ENCODE peak calls at places on chromosomes 3 and 15, in nine cellular contexts. L is thyroid gland, Y is stomach, T is esophagus squamous epithelium, E is A549, B is body of pancreas, J is tibial nerve, M is uterus, F is heart left ventricle. X is an unnamed sample.

GRCh38 chr3:50418845-50419244 is 59.5 kb upstream of the TMEM115 start:
- DNase-seq in L (no peak), Y (no peak), T (no peak), E (no peak), B (no peak), J (no peak), M (no peak), F (no peak), X (no peak)

GRCh38 chr3:144801890-144802289 is 830.3 kb downstream of the DIPK2A start:
- DNase-seq in L (no peak), Y (no peak), T (no peak), E (no peak), B (no peak), J (no peak), M (no peak), F (no peak), X (no peak)

GRCh38 chr3:128496602-128497304 is 3.8 kb upstream of the GATA2 start:
- DNase-seq in L (peak), Y (no peak), T (no peak), E (no peak), B (peak), J (no peak), M (peak), F (no peak), X (peak)

GRCh38 chr3:31974454-31974853 is 6.6 kb downstream of the OSBPL10 start:
- DNase-seq in L (no peak), Y (no peak), T (no peak), E (no peak), B (no peak), J (no peak), M (no peak), F (no peak), X (no peak)

GRCh38 chr15:27587810-27588209 is 511.3 kb downstream of the OCA2 start:
- DNase-seq in L (no peak), Y (no peak), T (no peak), E (no peak), B (peak), J (no peak), M (no peak), F (no peak), X (no peak)

GRCh38 chr15:69810441-69811071 is 287.2 kb downstream of the TLE3 start:
- DNase-seq in L (no peak), Y (no peak), T (no peak), E (no peak), B (no peak), J (no peak), M (no peak), F (peak), X (no peak)

GRCh38 chr3:122680381-122681293 is at the start of gene PARP14:
- DNase-seq in L (peak), Y (peak), T (no peak), E (peak), B (peak), J (peak), M (peak), F (peak), X (peak)

GRCh38 chr15:67110958-67111864 is 45.8 kb downstream of the SMAD3 start:
- DNase-seq in L (no peak), Y (no peak), T (no peak), E (no peak), B (no peak), J (no peak), M (no peak), F (peak), X (no peak)

GRCh38 chr3:173823911-173824460 is 426.4 kb downstream of the NLGN1 start:
- DNase-seq in L (no peak), Y (no peak), T (no peak), E (no peak), B (no peak), J (no peak), M (no peak), F (no peak), X (no peak)

GRCh38 chr3:125023833-125024560 is 31.8 kb downstream of the HEG1 start:
- DNase-seq in L (no peak), Y (no peak), T (no peak), E (no peak), B (no peak), J (no peak), M (no peak), F (no peak), X (no peak)

GRCh38 chr3:179929091-179929529 is 107.6 kb downstream of the PEX5L start:
- DNase-seq in L (peak), Y (peak), T (no peak), E (peak), B (peak), J (peak), M (no peak), F (no peak), X (no peak)

GRCh38 chr3:32132121-32132520 is 25.7 kb downstream of the GPD1L start:
- DNase-seq in L (no peak), Y (no peak), T (no peak), E (no peak), B (no peak), J (no peak), M (no peak), F (no peak), X (no peak)

GRCh38 chr15:77538011-77538410 is 94.7 kb downstream of the LINGO1 start:
- DNase-seq in L (no peak), Y (no peak), T (no peak), E (no peak), B (no peak), J (no peak), M (no peak), F (peak), X (no peak)

GRCh38 chr15:75349851-75350588 is 3.2 kb downstream of the NEIL1 start:
- DNase-seq in L (peak), Y (peak), T (no peak), E (no peak), B (peak), J (no peak), M (no peak), F (no peak), X (no peak)

GRCh38 chr3:114351822-114352145 is 58.0 kb downstream of the TIGIT start:
- DNase-seq in L (no peak), Y (no peak), T (no peak), E (no peak), B (no peak), J (no peak), M (no peak), F (no peak), X (no peak)

GRCh38 chr15:91885714-91886265 is 32.3 kb downstream of the SLCO3A1 start:
- DNase-seq in L (no peak), Y (no peak), T (no peak), E (no peak), B (no peak), J (no peak), M (no peak), F (no peak), X (no peak)

GRCh38 chr3:138461246-138461645 is 26.8 kb downstream of the ESYT3 start:
- DNase-seq in L (peak), Y (no peak), T (no peak), E (no peak), B (no peak), J (no peak), M (no peak), F (no peak), X (no peak)

GRCh38 chr3:134864644-134865043 is 69.6 kb downstream of the EPHB1 start:
- DNase-seq in L (no peak), Y (no peak), T (no peak), E (no peak), B (no peak), J (no peak), M (peak), F (no peak), X (peak)

GRCh38 chr15:85354432-85354831 is 26.0 kb upstream of the AKAP13 start:
- DNase-seq in L (no peak), Y (no peak), T (no peak), E (no peak), B (no peak), J (no peak), M (no peak), F (no peak), X (no peak)

GRCh38 chr15:90690585-90690984 is 26.6 kb upstream of the BLM start:
- DNase-seq in L (no peak), Y (no peak), T (no peak), E (no peak), B (no peak), J (no peak), M (no peak), F (no peak), X (no peak)

GRCh38 chr3:115986555-115987207 is 363.4 kb downstream of the GAP43 start:
- DNase-seq in L (no peak), Y (no peak), T (no peak), E (peak), B (no peak), J (no peak), M (no peak), F (no peak), X (no peak)

GRCh38 chr3:60588806-60589205 is 662.4 kb downstream of the FHIT start:
- DNase-seq in L (no peak), Y (no peak), T (no peak), E (no peak), B (no peak), J (no peak), M (no peak), F (no peak), X (no peak)

GRCh38 chr3:30720586-30721313 is 114.3 kb downstream of the TGFBR2 start:
- DNase-seq in L (no peak), Y (no peak), T (no peak), E (peak), B (no peak), J (no peak), M (no peak), F (no peak), X (no peak)

GRCh38 chr3:192831111-192831644 is 86.5 kb downstream of the MB21D2 start:
- DNase-seq in L (no peak), Y (no peak), T (no peak), E (no peak), B (no peak), J (no peak), M (no peak), F (no peak), X (no peak)

GRCh38 chr3:61141184-61141583 is 110.1 kb downstream of the FHIT start:
- DNase-seq in L (no peak), Y (no peak), T (no peak), E (no peak), B (no peak), J (no peak), M (no peak), F (no peak), X (no peak)

GRCh38 chr15:27092404-27092803 is 121.4 kb downstream of the GABRG3 start:
- DNase-seq in L (no peak), Y (no peak), T (no peak), E (no peak), B (no peak), J (no peak), M (no peak), F (no peak), X (no peak)

GRCh38 chr15:55587321-55588069 is 650 bp downstream of the PYGO1 start:
- DNase-seq in L (peak), Y (no peak), T (no peak), E (peak), B (peak), J (peak), M (peak), F (peak), X (no peak)

DNA sequence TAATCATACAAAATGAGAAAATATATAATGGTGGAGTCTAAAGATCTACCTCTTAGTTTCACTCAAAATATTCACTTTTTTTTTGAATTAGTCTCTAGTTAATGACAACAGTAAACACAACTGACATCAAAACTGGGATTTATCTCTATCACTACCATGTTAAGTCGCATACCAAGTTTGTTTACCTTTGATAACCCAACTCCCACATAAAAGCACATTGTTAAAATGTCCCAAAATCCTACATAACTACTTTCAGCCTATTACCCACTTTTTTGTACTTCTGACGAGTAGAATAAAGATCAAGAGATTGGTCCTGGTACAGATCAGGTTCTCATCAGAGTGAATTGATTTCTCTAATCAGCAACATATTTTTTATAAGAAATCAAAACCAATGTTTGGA is 518.5 kb downstream of the EPHA3 start:
- DNase-seq in L (no peak), Y (no peak), T (no peak), E (no peak), B (no peak), J (no peak), M (no peak), F (no peak), X (no peak)
- H3K27ac ChIP-seq in L (no peak), Y (no peak), T (no peak), E (no peak), B (no peak), J (no peak), M (no peak), F (no peak), X (no peak)

GRCh38 chr3:188396251-188396650 is 242.3 kb downstream of the LPP start:
- DNase-seq in L (no peak), Y (no peak), T (no peak), E (no peak), B (no peak), J (no peak), M (no peak), F (no peak), X (no peak)

GRCh38 chr3:188396900-188397299 is 242.9 kb downstream of the LPP start:
- DNase-seq in L (no peak), Y (no peak), T (no peak), E (no peak), B (peak), J (no peak), M (no peak), F (no peak), X (no peak)

GRCh38 chr3:188397766-188398705 is 244.1 kb downstream of the LPP start:
- DNase-seq in L (no peak), Y (no peak), T (no peak), E (no peak), B (no peak), J (no peak), M (no peak), F (peak), X (no peak)

GRCh38 chr3:188391597-188391996 is 237.6 kb downstream of the LPP start:
- DNase-seq in L (no peak), Y (no peak), T (no peak), E (no peak), B (no peak), J (no peak), M (no peak), F (no peak), X (no peak)

GRCh38 chr3:188394588-188394987 is 240.6 kb downstream of the LPP start:
- DNase-seq in L (no peak), Y (no peak), T (no peak), E (no peak), B (no peak), J (no peak), M (no peak), F (no peak), X (no peak)
- TF ChIP-seq POLR2A in L (no peak), Y (no peak), T (no peak), E (no peak), B (no peak), J (no peak), M (no peak), F (no peak), X (no peak)

GRCh38 chr15:88655780-88656488 is 17.1 kb downstream of the ISG20 start:
- DNase-seq in L (no peak), Y (peak), T (no peak), E (no peak), B (no peak), J (no peak), M (no peak), F (no peak), X (no peak)
- H3K4me3 ChIP-seq in L (no peak), Y (no peak), T (no peak), E (no peak), B (no peak), J (no peak), M (no peak), F (no peak), X (no peak)

GRCh38 chr3:142990706-142991105 is 10.7 kb upstream of the U2SURP start:
- DNase-seq in L (no peak), Y (no peak), T (no peak), E (no peak), B (no peak), J (no peak), M (no peak), F (no peak), X (no peak)

GRCh38 chr3:142984255-142984654 is 17.1 kb upstream of the U2SURP start:
- DNase-seq in L (no peak), Y (no peak), T (no peak), E (no peak), B (no peak), J (no peak), M (no peak), F (no peak), X (no peak)

GRCh38 chr3:142983318-142983717 is 18.1 kb upstream of the U2SURP start:
- DNase-seq in L (no peak), Y (no peak), T (no peak), E (no peak), B (no peak), J (no peak), M (no peak), F (no peak), X (no peak)

GRCh38 chr3:142987707-142988106 is 13.7 kb upstream of the U2SURP start:
- DNase-seq in L (no peak), Y (no peak), T (no peak), E (no peak), B (no peak), J (no peak), M (no peak), F (peak), X (peak)

GRCh38 chr3:142987080-142987700 is 14.2 kb upstream of the U2SURP start:
- DNase-seq in L (no peak), Y (no peak), T (no peak), E (peak), B (no peak), J (no peak), M (no peak), F (no peak), X (no peak)
- H3K27ac ChIP-seq in L (no peak), Y (no peak), T (no peak), E (peak), B (no peak), J (no peak), M (no peak), F (no peak), X (no peak)

DNA sequence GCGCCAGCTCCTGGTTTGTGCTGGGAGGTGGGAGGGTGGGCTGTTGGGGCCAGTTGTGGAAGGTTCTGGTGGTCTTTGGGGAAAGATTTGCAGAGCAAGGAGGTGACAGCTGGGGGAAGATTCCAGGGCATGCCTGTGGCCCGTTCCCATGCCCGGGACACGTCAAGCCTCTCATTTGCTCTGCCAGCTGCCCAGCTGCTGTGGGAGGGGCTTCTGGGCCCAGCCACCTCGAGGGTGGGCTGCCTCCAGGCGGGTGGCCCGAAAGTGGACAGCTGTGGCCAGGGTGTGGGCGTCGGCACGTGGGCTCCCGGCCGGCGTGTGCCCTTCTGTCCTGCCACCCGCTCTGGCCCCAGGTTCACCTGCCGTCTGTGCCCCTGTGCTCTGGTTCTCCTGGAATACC is 17.2 kb downstream of the PLXNA1 start:
- DNase-seq in L (no peak), Y (no peak), T (no peak), E (no peak), B (no peak), J (no peak), M (no peak), F (no peak), X (no peak)
- TF ChIP-seq POLR2A in L (no peak), Y (no peak), T (no peak), E (no peak), B (no peak), J (no peak), M (no peak), F (no peak), X (no peak)

GRCh38 chr3:27752926-27753325 is 30.8 kb upstream of the EOMES start:
- DNase-seq in L (no peak), Y (no peak), T (no peak), E (no peak), B (no peak), J (no peak), M (no peak), F (no peak), X (no peak)
- H3K4me3 ChIP-seq in L (no peak), Y (no peak), T (no peak), E (no peak), B (no peak), J (no peak), M (no peak), F (no peak), X (no peak)

X was measured in right lobe of liver.